ENCODE peak calls at places on chromosome 7, in seven cellular contexts. F is mesenchymal stem cell, J is IMR-90, M is H9, Y is H1, Q is neuronal stem cell, N is trophoblast cell. R is an unnamed sample.

GRCh38 chr7:133698127-133698526 is 429.0 kb upstream of the LRGUK start:
- DNase-seq in F (peak; percentile 64), J (peak; percentile 64), M (no peak), Y (no peak), Q (no peak), N (no peak), R (no peak)

GRCh38 chr7:91520645-91521044 is 256.4 kb downstream of the FZD1 start:
- DNase-seq in F (no peak), J (no peak), M (no peak), Y (no peak), Q (no peak), N (no peak), R (no peak)

GRCh38 chr7:112485766-112486165 is 5.0 kb downstream of the LSMEM1 start:
- DNase-seq in F (no peak), J (no peak), M (no peak), Y (no peak), Q (no peak), N (no peak), R (no peak)

GRCh38 chr7:117951711-117952280 is 78.6 kb upstream of the CTTNBP2 start:
- DNase-seq in F (no peak), J (no peak), M (no peak), Y (no peak), Q (no peak), N (no peak), R (no peak)

GRCh38 chr7:143519411-143520131 is 41.9 kb downstream of the TAS2R41 start:
- DNase-seq in F (peak; percentile 47), J (peak; percentile 68), M (no peak), Y (no peak), Q (no peak), N (no peak), R (no peak)

GRCh38 chr7:130669051-130669700 is 628 bp upstream of the COPG2 start:
- DNase-seq in F (no peak), J (peak; percentile 13), M (no peak), Y (no peak), Q (no peak), N (no peak), R (no peak)

GRCh38 chr7:30526163-30526562 is 21.5 kb upstream of the GGCT start:
- DNase-seq in F (no peak), J (no peak), M (peak; percentile 45), Y (no peak), Q (no peak), N (no peak), R (peak; percentile 36)

GRCh38 chr7:16801111-16801542 is 3.7 kb downstream of the AGR2 start:
- DNase-seq in F (peak; percentile 71), J (peak; percentile 83), M (no peak), Y (no peak), Q (peak; percentile 21), N (peak; percentile 8), R (peak; percentile 45)

GRCh38 chr7:144011458-144012230 is 11.5 kb downstream of the OR6B1 start:
- DNase-seq in F (peak; percentile 17), J (peak; percentile 51), M (no peak), Y (no peak), Q (no peak), N (no peak), R (no peak)

GRCh38 chr7:44463169-44463808 is 27.2 kb downstream of the NUDCD3 start:
- DNase-seq in F (no peak), J (no peak), M (no peak), Y (no peak), Q (no peak), N (no peak), R (no peak)

GRCh38 chr7:21611129-21611528 is 68.3 kb downstream of the DNAH11 start:
- DNase-seq in F (no peak), J (no peak), M (no peak), Y (no peak), Q (no peak), N (no peak), R (no peak)

GRCh38 chr7:112192236-112193154 is 13.7 kb downstream of the DOCK4 start:
- DNase-seq in F (peak; percentile 71), J (peak; percentile 88), M (no peak), Y (no peak), Q (no peak), N (peak; percentile 53), R (peak; percentile 6)

GRCh38 chr7:134602921-134603394 is 43.7 kb upstream of the BPGM start:
- DNase-seq in F (peak; percentile 54), J (peak; percentile 28), M (no peak), Y (no peak), Q (no peak), N (no peak), R (no peak)

GRCh38 chr7:129664029-129665012 is 52.8 kb downstream of the NRF1 start:
- DNase-seq in F (peak; percentile 72), J (peak; percentile 83), M (no peak), Y (no peak), Q (no peak), N (no peak), R (peak; percentile 47)

GRCh38 chr7:44100458-44101303 is 3.5 kb upstream of the AEBP1 start:
- DNase-seq in F (peak; percentile 89), J (peak; percentile 78), M (no peak), Y (no peak), Q (no peak), N (no peak), R (no peak)

GRCh38 chr7:13560441-13560840 is 429.0 kb downstream of the ETV1 start:
- DNase-seq in F (peak; percentile 48), J (peak; percentile 75), M (no peak), Y (no peak), Q (no peak), N (no peak), R (no peak)
- H3K23ac ChIP-seq in F (no peak overlapping the region), J (no peak overlapping the region), M (no peak overlapping the region), Y (no peak overlapping the region), Q (no peak overlapping the region), N (no peak overlapping the region), R (no peak overlapping the region)

GRCh38 chr7:51066405-51066882 is 250.2 kb downstream of the COBL start:
- DNase-seq in F (no peak), J (no peak), M (no peak), Y (no peak), Q (no peak), N (no peak), R (no peak)
- H3K18ac ChIP-seq in F (no peak overlapping the region), J (no peak overlapping the region), M (no peak overlapping the region), Y (no peak overlapping the region), Q (peak overlapping the region; percentile 24), N (no peak overlapping the region), R (no peak overlapping the region)

GRCh38 chr7:51175992-51176388 is 140.6 kb downstream of the COBL start:
- DNase-seq in F (no peak), J (no peak), M (no peak), Y (no peak), Q (no peak), N (no peak), R (peak; percentile 3)
- H2BK120ac ChIP-seq in F (no peak overlapping the region), J (no peak overlapping the region), M (no peak overlapping the region), Y (peak overlapping the region; percentile 18), Q (no peak overlapping the region), N (no peak overlapping the region), R (no peak overlapping the region)

GRCh38 chr7:108002726-108003590 is at the start of gene LAMB1:
- DNase-seq in F (peak; percentile 84), J (peak; percentile 65), M (peak; percentile 84), Y (no peak), Q (peak; percentile 69), N (peak; percentile 63), R (peak; percentile 84)
- H3K23ac ChIP-seq in F (peak within 1 kb of the TSS; percentile 66), J (peak within 1 kb of the TSS; percentile 98), M (no peak within 1 kb of the TSS), Y (no peak within 1 kb of the TSS), Q (peak within 1 kb of the TSS; percentile 92), N (no peak within 1 kb of the TSS), R (peak within 1 kb of the TSS; percentile 80)

GRCh38 chr7:141512597-141512996 is 38.6 kb upstream of the AGK start:
- DNase-seq in F (no peak), J (no peak), M (no peak), Y (no peak), Q (no peak), N (no peak), R (no peak)
- H3K18ac ChIP-seq in F (no peak overlapping the region), J (no peak overlapping the region), M (no peak overlapping the region), Y (no peak overlapping the region), Q (no peak overlapping the region), N (no peak overlapping the region), R (no peak overlapping the region)

DNA sequence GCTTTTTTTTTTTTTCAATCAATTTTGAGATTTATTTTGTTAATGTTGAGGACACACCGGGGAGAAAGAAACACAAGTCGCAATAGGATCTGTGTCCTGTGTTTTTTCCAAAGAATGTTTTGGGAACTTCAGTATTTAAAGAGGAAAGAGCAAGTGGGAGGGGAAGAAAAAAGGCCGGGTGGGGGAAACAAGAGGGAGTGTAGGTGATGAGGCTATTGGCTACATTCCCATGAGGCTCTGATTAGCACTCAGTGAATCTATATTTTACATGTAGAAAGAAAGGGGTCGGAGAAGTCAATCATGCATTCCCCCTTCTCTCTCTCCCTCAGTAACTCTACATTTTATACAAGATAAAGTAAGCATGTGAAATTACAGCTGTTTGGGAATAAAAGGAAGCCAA is 4.1 kb downstream of the ZNF680 start:
- DNase-seq in F (no peak), J (no peak), M (no peak), Y (no peak), Q (no peak), N (no peak), R (no peak)
- H2BK120ac ChIP-seq in F (no peak overlapping the region), J (no peak overlapping the region), M (no peak overlapping the region), Y (no peak overlapping the region), Q (no peak overlapping the region), N (no peak overlapping the region), R (no peak overlapping the region)